ENCODE peak calls at places on chromosomes 16 and 17, in ten cellular contexts. H is heart right ventricle, L is tibial nerve, N is upper lobe of left lung, T is mesendoderm, W is right atrium auricular region, B is IMR-90, P is fibroblast of lung, K is hepatocyte, O is left ventricle myocardium inferior. Z is an unnamed sample.

GRCh38 chr17:2797632-2798031 is 1.4 kb downstream of the RAP1GAP2 start:
- DNase-seq in O (no peak), P (no peak), K (no peak), B (no peak), W (no peak), T (no peak), N (no peak), L (no peak), H (no peak), Z (no peak)

GRCh38 chr16:57807968-57808528 is 5.8 kb upstream of the KIFC3 start:
- DNase-seq in K (peak; percentile 96), N (peak; percentile 95), B (peak; percentile 91), L (peak; percentile 64), P (peak; percentile 59), T (peak; percentile 96), W (peak; percentile 84), O (peak; percentile 82), H (peak; percentile 77), Z (peak; percentile 95)

GRCh38 chr16:22670551-22670970 is 143.4 kb upstream of the HS3ST2 start:
- DNase-seq in P (no peak), W (peak; percentile 57), K (no peak), O (no peak), H (no peak), T (peak; percentile 82), L (no peak), N (no peak), B (no peak), Z (peak; percentile 49)

GRCh38 chr17:17645961-17646360 is 35.3 kb upstream of the RAI1 start:
- DNase-seq in O (no peak), W (no peak), P (no peak), H (no peak), K (no peak), B (peak; percentile 28), T (no peak), L (no peak), N (no peak), Z (no peak)

GRCh38 chr16:19389246-19389645 is 28.4 kb upstream of the TMC5 start:
- DNase-seq in O (peak; percentile 18), N (no peak), P (no peak), B (no peak), K (peak; percentile 78), T (peak; percentile 74), H (peak; percentile 14), W (no peak), L (no peak), Z (peak; percentile 53)

GRCh38 chr16:57892447-57893096 is 78.4 kb downstream of the CNGB1 start:
- DNase-seq in L (no peak), H (no peak), W (no peak), B (no peak), O (no peak), P (no peak), N (no peak), T (no peak), K (no peak), Z (no peak)

GRCh38 chr16:48862087-48862532 is 252.1 kb upstream of the N4BP1 start:
- DNase-seq in O (no peak), W (no peak), L (no peak), K (peak; percentile 32), H (no peak), B (peak; percentile 80), T (peak; percentile 65), P (peak; percentile 68), N (no peak), Z (no peak)

GRCh38 chr17:48646183-48647102 is 20.3 kb upstream of the HOXB9 start:
- DNase-seq in K (no peak), N (peak; percentile 84), W (no peak), B (no peak), O (no peak), P (no peak), T (peak; percentile 86), L (no peak), H (no peak), Z (no peak)

GRCh38 chr17:43360376-43360738 is 38.4 kb upstream of the ARL4D start:
- DNase-seq in O (no peak), T (no peak), B (peak; percentile 97), N (no peak), H (no peak), P (peak; percentile 79), W (peak; percentile 82), L (no peak), K (peak; percentile 73), Z (peak; percentile 62)

GRCh38 chr16:69073181-69073669 is 32.2 kb upstream of the HAS3 start:
- DNase-seq in N (no peak), P (peak; percentile 82), K (peak; percentile 33), B (peak; percentile 92), T (peak; percentile 73), W (no peak), O (no peak), L (no peak), H (no peak), Z (no peak)

GRCh38 chr16:19680972-19681371 is 37.1 kb downstream of the KNOP1 start:
- DNase-seq in O (no peak), B (no peak), W (no peak), L (no peak), T (no peak), H (no peak), N (no peak), P (no peak), K (no peak), Z (no peak)

GRCh38 chr17:518047-518735 is 165.6 kb upstream of the RPH3AL start:
- DNase-seq in L (no peak), N (no peak), W (no peak), K (no peak), O (no peak), T (no peak), H (no peak), P (no peak), B (no peak), Z (no peak)

GRCh38 chr17:521561-522325 is 169.1 kb upstream of the RPH3AL start:
- DNase-seq in O (no peak), K (no peak), L (no peak), N (no peak), H (no peak), W (no peak), B (no peak), T (no peak), P (no peak), Z (no peak)

GRCh38 chr17:520447-521167 is 168.0 kb upstream of the RPH3AL start:
- DNase-seq in L (no peak), K (no peak), H (no peak), P (no peak), T (peak; percentile 81), N (no peak), B (peak; percentile 71), W (no peak), O (no peak), Z (no peak)

GRCh38 chr17:521168-521525 is 168.5 kb upstream of the RPH3AL start:
- DNase-seq in W (no peak), O (no peak), P (no peak), L (no peak), T (no peak), K (no peak), H (no peak), N (no peak), B (peak; percentile 18), Z (no peak)

GRCh38 chr17:519450-520212 is 167.0 kb upstream of the RPH3AL start:
- DNase-seq in P (no peak), B (no peak), K (no peak), L (no peak), H (no peak), O (no peak), N (no peak), W (no peak), T (no peak), Z (no peak)
- H3K36me3 ChIP-seq in P (peaks cover 12% of the 10 kb centered on the region), B (peaks cover 22% of the 10 kb centered on the region), K (no peaks in the 10 kb centered on the region), L (peaks cover 86% of the 10 kb centered on the region), H (peaks cover 49% of the 10 kb centered on the region), O (peaks cover 27% of the 10 kb centered on the region), N (peaks cover 37% of the 10 kb centered on the region), W (peaks cover 20% of the 10 kb centered on the region), T (no peaks in the 10 kb centered on the region), Z (no peaks in the 10 kb centered on the region)

GRCh38 chr17:59400858-59401257 is 69.4 kb downstream of the YPEL2 start:
- DNase-seq in B (no peak), N (no peak), L (no peak), H (no peak), W (no peak), P (peak; percentile 3), T (no peak), K (no peak), O (no peak), Z (no peak)
- H3K27ac ChIP-seq in B (no peak overlapping the region), N (no peak overlapping the region), L (no peak overlapping the region), H (peak overlapping the region; percentile 22), W (peak overlapping the region; percentile 51), P (no peak overlapping the region), T (no peak overlapping the region), K (peak overlapping the region; percentile 32), O (peak overlapping the region; percentile 74), Z (no peak overlapping the region)

GRCh38 chr17:35616506-35616905 is 29.4 kb downstream of the AP2B1 start:
- DNase-seq in H (no peak), N (no peak), B (no peak), L (no peak), P (no peak), T (no peak), W (no peak), K (no peak), O (no peak), Z (no peak)
- H3K4me1 ChIP-seq in H (peaks cover 4% of the 10 kb centered on the region), N (peaks cover 3% of the 10 kb centered on the region), B (no peaks in the 10 kb centered on the region), L (no peaks in the 10 kb centered on the region), P (no peaks in the 10 kb centered on the region), T (no peaks in the 10 kb centered on the region), W (no peaks in the 10 kb centered on the region), K (no peaks in the 10 kb centered on the region), O (peaks cover 50% of the 10 kb centered on the region), Z (no peaks in the 10 kb centered on the region)

GRCh38 chr16:84765606-84766580 is 53.9 kb upstream of the CRISPLD2 start:
- DNase-seq in B (no peak), W (no peak), H (no peak), P (no peak), T (no peak), N (no peak), O (no peak), K (no peak), L (no peak), Z (no peak)

GRCh38 chr16:84764970-84765369 is 54.8 kb upstream of the CRISPLD2 start:
- DNase-seq in W (no peak), N (no peak), O (no peak), H (no peak), B (peak; percentile 93), T (no peak), L (no peak), P (peak; percentile 90), K (no peak), Z (no peak)

GRCh38 chr16:84763629-84764028 is 56.2 kb upstream of the CRISPLD2 start:
- DNase-seq in W (no peak), K (no peak), T (peak; percentile 67), P (no peak), O (no peak), N (no peak), H (no peak), B (no peak), L (no peak), Z (no peak)

GRCh38 chr16:84761448-84762368 is 58.1 kb upstream of the CRISPLD2 start:
- DNase-seq in T (no peak), K (no peak), O (no peak), L (no peak), B (peak; percentile 86), N (no peak), P (peak; percentile 71), H (no peak), W (no peak), Z (no peak)

DNA sequence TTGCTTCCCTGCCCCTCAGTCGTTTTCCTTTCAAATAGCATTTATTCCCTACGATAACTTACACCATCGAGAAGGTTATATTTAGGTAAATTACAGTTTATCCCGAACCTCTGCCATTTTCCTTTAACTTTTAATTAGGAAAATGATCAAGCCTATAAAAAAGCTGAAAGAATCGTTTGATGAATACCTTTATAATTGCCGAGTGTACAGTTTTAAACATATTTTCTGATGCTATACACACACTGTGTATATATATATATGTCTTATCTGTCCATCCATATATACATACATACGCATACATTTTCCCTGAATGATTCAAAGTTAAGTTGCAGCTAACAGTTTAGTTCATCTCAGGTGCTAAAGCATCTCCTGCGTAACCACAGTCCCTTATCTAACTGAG is 56.6 kb upstream of the CRISPLD2 start:
- DNase-seq in N (no peak), H (no peak), W (no peak), B (no peak), L (no peak), P (no peak), T (no peak), O (no peak), K (no peak), Z (no peak)
- H3K36me3 ChIP-seq in N (peaks cover 74% of the 10 kb centered on the region), H (peaks cover 95% of the 10 kb centered on the region), W (peaks cover 53% of the 10 kb centered on the region), B (peaks cover 42% of the 10 kb centered on the region), L (peaks cover 80% of the 10 kb centered on the region), P (peaks cover 12% of the 10 kb centered on the region), T (peaks cover 17% of the 10 kb centered on the region), O (peaks cover 80% of the 10 kb centered on the region), K (no peaks in the 10 kb centered on the region), Z (peaks cover 72% of the 10 kb centered on the region)